ENCODE peak calls at places on chromosome 15, in eight cellular contexts. One of them, this sample, is unnamed.

GRCh38 chr15:99953886-99954285 is 220.6 kb upstream of the LYSMD4 start:
- DNase-seq in neural crest cell: no peak
- DNase-seq in heart right ventricle: no peak
- DNase-seq in endothelial cell: no peak
- DNase-seq in mucosa of descending colon: no peak
- DNase-seq in GM12864: no peak
- DNase-seq in endodermal cell: no peak
- DNase-seq in H9: no peak
- DNase-seq in this sample: no peak

GRCh38 chr15:70195808-70196304 is 98.1 kb upstream of the TLE3 start:
- DNase-seq in endothelial cell: no peak
- DNase-seq in mucosa of descending colon: peak; percentile 46
- DNase-seq in endodermal cell: no peak
- DNase-seq in heart right ventricle: peak; percentile 78
- DNase-seq in H9: no peak
- DNase-seq in neural crest cell: no peak
- DNase-seq in GM12864: no peak
- DNase-seq in this sample: no peak

GRCh38 chr15:81163961-81164800 is 30.1 kb downstream of the CFAP161 start:
- DNase-seq in heart right ventricle: no peak
- DNase-seq in neural crest cell: no peak
- DNase-seq in H9: peak; percentile 37
- DNase-seq in mucosa of descending colon: no peak
- DNase-seq in endodermal cell: no peak
- DNase-seq in endothelial cell: no peak
- DNase-seq in GM12864: no peak
- DNase-seq in this sample: no peak

GRCh38 chr15:63157891-63158431 is 684 bp upstream of the RPS27L start:
- DNase-seq in GM12864: no peak
- DNase-seq in mucosa of descending colon: peak; percentile 73
- DNase-seq in neural crest cell: peak; percentile 50
- DNase-seq in endodermal cell: peak; percentile 80
- DNase-seq in H9: peak; percentile 54
- DNase-seq in endothelial cell: peak; percentile 46
- DNase-seq in heart right ventricle: no peak
- DNase-seq in this sample: peak; percentile 54

GRCh38 chr15:81175496-81175895 is 21.2 kb upstream of the IL16 start:
- DNase-seq in neural crest cell: no peak
- DNase-seq in H9: no peak
- DNase-seq in heart right ventricle: no peak
- DNase-seq in endodermal cell: no peak
- DNase-seq in endothelial cell: no peak
- DNase-seq in mucosa of descending colon: no peak
- DNase-seq in GM12864: no peak
- DNase-seq in this sample: no peak

GRCh38 chr15:71386448-71387236 is 271.4 kb downstream of the THSD4 start:
- DNase-seq in neural crest cell: no peak
- DNase-seq in H9: peak; percentile 39
- DNase-seq in endothelial cell: peak; percentile 16
- DNase-seq in heart right ventricle: no peak
- DNase-seq in endodermal cell: no peak
- DNase-seq in mucosa of descending colon: no peak
- DNase-seq in GM12864: no peak
- DNase-seq in this sample: no peak

GRCh38 chr15:59380902-59381610 is 8.4 kb upstream of the MYO1E start:
- DNase-seq in mucosa of descending colon: no peak
- DNase-seq in heart right ventricle: no peak
- DNase-seq in endothelial cell: no peak
- DNase-seq in H9: no peak
- DNase-seq in neural crest cell: no peak
- DNase-seq in endodermal cell: no peak
- DNase-seq in GM12864: no peak
- DNase-seq in this sample: no peak

GRCh38 chr15:80591938-80592825 is 102.9 kb upstream of the ABHD17C start:
- DNase-seq in H9: peak; percentile 13
- DNase-seq in GM12864: no peak
- DNase-seq in mucosa of descending colon: no peak
- DNase-seq in endodermal cell: peak; percentile 19
- DNase-seq in endothelial cell: no peak
- DNase-seq in neural crest cell: no peak
- DNase-seq in heart right ventricle: no peak
- DNase-seq in this sample: no peak

GRCh38 chr15:27487846-27488245 is 516.9 kb downstream of the GABRG3 start:
- DNase-seq in endodermal cell: no peak
- DNase-seq in mucosa of descending colon: no peak
- DNase-seq in H9: no peak
- DNase-seq in neural crest cell: no peak
- DNase-seq in heart right ventricle: no peak
- DNase-seq in GM12864: no peak
- DNase-seq in endothelial cell: no peak
- DNase-seq in this sample: no peak

GRCh38 chr15:91469627-91470567 is 369.8 kb downstream of the SV2B start:
- DNase-seq in H9: no peak
- DNase-seq in endothelial cell: no peak
- DNase-seq in neural crest cell: no peak
- DNase-seq in GM12864: no peak
- DNase-seq in endodermal cell: no peak
- DNase-seq in heart right ventricle: no peak
- DNase-seq in mucosa of descending colon: peak; percentile 20
- DNase-seq in this sample: peak; percentile 84

GRCh38 chr15:60740231-60740630 is 261.3 kb upstream of the ICE2 start:
- DNase-seq in H9: no peak
- DNase-seq in mucosa of descending colon: no peak
- DNase-seq in endodermal cell: no peak
- DNase-seq in endothelial cell: no peak
- DNase-seq in neural crest cell: no peak
- DNase-seq in GM12864: no peak
- DNase-seq in heart right ventricle: no peak
- DNase-seq in this sample: no peak

GRCh38 chr15:60735559-60736047 is 256.7 kb upstream of the ICE2 start:
- DNase-seq in endothelial cell: no peak
- DNase-seq in mucosa of descending colon: no peak
- DNase-seq in GM12864: no peak
- DNase-seq in endodermal cell: no peak
- DNase-seq in H9: no peak
- DNase-seq in heart right ventricle: no peak
- DNase-seq in neural crest cell: no peak
- DNase-seq in this sample: no peak

GRCh38 chr15:60740787-60741354 is 261.9 kb upstream of the ICE2 start:
- DNase-seq in mucosa of descending colon: no peak
- DNase-seq in H9: no peak
- DNase-seq in GM12864: no peak
- DNase-seq in heart right ventricle: no peak
- DNase-seq in endodermal cell: no peak
- DNase-seq in neural crest cell: no peak
- DNase-seq in endothelial cell: no peak
- DNase-seq in this sample: peak; percentile 29

GRCh38 chr15:60734846-60735245 is 255.9 kb upstream of the ICE2 start:
- DNase-seq in neural crest cell: no peak
- DNase-seq in mucosa of descending colon: no peak
- DNase-seq in H9: no peak
- DNase-seq in endothelial cell: no peak
- DNase-seq in heart right ventricle: no peak
- DNase-seq in endodermal cell: no peak
- DNase-seq in GM12864: no peak
- DNase-seq in this sample: no peak

DNA sequence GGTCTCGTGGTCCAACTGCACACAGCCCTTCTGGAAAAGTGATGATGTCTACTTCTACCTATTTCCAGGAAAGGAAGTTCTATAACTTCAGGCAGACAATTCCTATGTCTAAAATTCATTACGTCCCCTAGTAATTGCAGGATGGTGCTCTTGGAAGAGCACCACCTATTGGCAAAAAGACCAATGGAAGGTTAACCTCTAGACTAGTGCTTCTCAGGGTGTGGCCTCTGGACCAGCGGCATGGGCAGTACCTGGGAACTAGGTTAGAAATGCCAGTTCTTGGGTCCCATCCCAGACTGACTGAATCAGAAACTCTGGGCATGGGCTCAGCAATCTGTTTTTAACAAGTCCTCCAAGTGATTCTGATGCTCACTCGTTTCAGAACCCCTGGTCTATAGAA is 258.3 kb upstream of the ICE2 start:
- DNase-seq in GM12864: no peak
- DNase-seq in endothelial cell: no peak
- DNase-seq in heart right ventricle: no peak
- DNase-seq in neural crest cell: no peak
- DNase-seq in H9: no peak
- DNase-seq in endodermal cell: no peak
- DNase-seq in mucosa of descending colon: no peak
- DNase-seq in this sample: no peak
- TF ChIP-seq CTCF in GM12864: peak; percentile 13
- TF ChIP-seq CTCF in endothelial cell: no peak
- TF ChIP-seq CTCF in heart right ventricle: peak; percentile 5
- TF ChIP-seq CTCF in neural crest cell: no peak
- TF ChIP-seq CTCF in H9: peak; percentile 63
- TF ChIP-seq CTCF in endodermal cell: peak; percentile 70
- TF ChIP-seq CTCF in mucosa of descending colon: no peak
- TF ChIP-seq CTCF in this sample: no peak

DNA sequence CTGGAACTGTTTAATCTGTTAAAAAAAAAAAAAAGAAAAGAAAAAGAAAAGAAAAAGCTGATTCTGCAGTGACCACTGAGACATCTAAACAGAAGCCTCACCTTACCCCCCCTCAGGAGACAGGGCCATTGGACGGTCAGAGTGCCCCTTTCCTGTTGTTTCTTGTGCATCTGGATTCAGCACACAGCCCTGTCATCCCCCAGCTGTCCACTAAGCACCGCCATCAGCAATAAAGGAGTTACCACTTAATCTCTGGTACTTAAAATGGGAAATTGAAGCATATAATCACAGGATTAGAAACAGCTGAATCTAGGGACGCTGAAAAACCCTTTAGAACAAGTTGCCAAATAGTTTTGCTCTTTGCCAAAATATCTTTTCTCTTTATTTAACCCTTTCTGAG is 62.5 kb downstream of the TRIM69 start:
- DNase-seq in heart right ventricle: no peak
- DNase-seq in neural crest cell: no peak
- DNase-seq in mucosa of descending colon: no peak
- DNase-seq in GM12864: no peak
- DNase-seq in H9: no peak
- DNase-seq in endodermal cell: no peak
- DNase-seq in endothelial cell: no peak
- DNase-seq in this sample: no peak
- TF ChIP-seq CTCF in heart right ventricle: no peak
- TF ChIP-seq CTCF in neural crest cell: peak; percentile 38
- TF ChIP-seq CTCF in mucosa of descending colon: no peak
- TF ChIP-seq CTCF in GM12864: peak; percentile 39
- TF ChIP-seq CTCF in H9: peak; percentile 31
- TF ChIP-seq CTCF in endodermal cell: peak; percentile 54
- TF ChIP-seq CTCF in endothelial cell: no peak
- TF ChIP-seq CTCF in this sample: peak; percentile 16

DNA sequence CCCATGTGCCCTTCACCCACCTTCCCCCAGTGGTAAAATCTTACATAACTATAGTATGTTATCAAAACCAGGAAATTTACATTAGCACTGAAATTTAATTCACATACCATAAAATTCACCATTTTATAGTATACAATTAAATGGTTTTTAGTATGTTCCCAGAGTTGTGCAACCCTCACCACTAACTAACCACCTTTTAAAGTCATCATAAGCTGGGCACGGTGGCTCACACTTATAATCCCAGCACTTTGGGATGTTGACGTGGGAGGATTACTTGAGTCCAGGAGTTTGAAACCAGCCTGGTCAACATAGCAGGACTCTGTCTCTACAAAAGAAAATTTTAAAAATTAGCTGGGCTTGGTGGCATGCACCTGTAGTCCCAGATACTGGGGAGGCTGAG is 13.7 kb downstream of the FRMD5 start:
- DNase-seq in heart right ventricle: no peak
- DNase-seq in GM12864: no peak
- DNase-seq in mucosa of descending colon: peak; percentile 47
- DNase-seq in endothelial cell: no peak
- DNase-seq in neural crest cell: no peak
- DNase-seq in H9: no peak
- DNase-seq in endodermal cell: no peak
- DNase-seq in this sample: no peak
- TF ChIP-seq CTCF in heart right ventricle: no peak
- TF ChIP-seq CTCF in GM12864: no peak
- TF ChIP-seq CTCF in mucosa of descending colon: no peak
- TF ChIP-seq CTCF in endothelial cell: no peak
- TF ChIP-seq CTCF in neural crest cell: no peak
- TF ChIP-seq CTCF in H9: no peak
- TF ChIP-seq CTCF in endodermal cell: no peak
- TF ChIP-seq CTCF in this sample: no peak

GRCh38 chr15:74631408-74631807 is 15.8 kb downstream of the CLK3 start:
- DNase-seq in H9: peak; percentile 20
- DNase-seq in heart right ventricle: no peak
- DNase-seq in mucosa of descending colon: no peak
- DNase-seq in endothelial cell: no peak
- DNase-seq in neural crest cell: no peak
- DNase-seq in endodermal cell: no peak
- DNase-seq in GM12864: no peak
- DNase-seq in this sample: no peak

GRCh38 chr15:74631087-74631385 is 15.4 kb downstream of the CLK3 start:
- DNase-seq in neural crest cell: no peak
- DNase-seq in heart right ventricle: no peak
- DNase-seq in endodermal cell: no peak
- DNase-seq in GM12864: no peak
- DNase-seq in endothelial cell: no peak
- DNase-seq in mucosa of descending colon: no peak
- DNase-seq in H9: no peak
- DNase-seq in this sample: no peak

GRCh38 chr15:74631935-74632560 is 16.4 kb downstream of the CLK3 start:
- DNase-seq in heart right ventricle: peak; percentile 65
- DNase-seq in endothelial cell: peak; percentile 80
- DNase-seq in neural crest cell: peak; percentile 77
- DNase-seq in GM12864: no peak
- DNase-seq in mucosa of descending colon: peak; percentile 83
- DNase-seq in endodermal cell: peak; percentile 92
- DNase-seq in H9: peak; percentile 76
- DNase-seq in this sample: peak; percentile 83

GRCh38 chr15:74628949-74629348 is 13.3 kb downstream of the CLK3 start:
- DNase-seq in GM12864: no peak
- DNase-seq in endodermal cell: peak; percentile 44
- DNase-seq in mucosa of descending colon: no peak
- DNase-seq in neural crest cell: no peak
- DNase-seq in heart right ventricle: no peak
- DNase-seq in endothelial cell: no peak
- DNase-seq in H9: no peak
- DNase-seq in this sample: no peak

DNA sequence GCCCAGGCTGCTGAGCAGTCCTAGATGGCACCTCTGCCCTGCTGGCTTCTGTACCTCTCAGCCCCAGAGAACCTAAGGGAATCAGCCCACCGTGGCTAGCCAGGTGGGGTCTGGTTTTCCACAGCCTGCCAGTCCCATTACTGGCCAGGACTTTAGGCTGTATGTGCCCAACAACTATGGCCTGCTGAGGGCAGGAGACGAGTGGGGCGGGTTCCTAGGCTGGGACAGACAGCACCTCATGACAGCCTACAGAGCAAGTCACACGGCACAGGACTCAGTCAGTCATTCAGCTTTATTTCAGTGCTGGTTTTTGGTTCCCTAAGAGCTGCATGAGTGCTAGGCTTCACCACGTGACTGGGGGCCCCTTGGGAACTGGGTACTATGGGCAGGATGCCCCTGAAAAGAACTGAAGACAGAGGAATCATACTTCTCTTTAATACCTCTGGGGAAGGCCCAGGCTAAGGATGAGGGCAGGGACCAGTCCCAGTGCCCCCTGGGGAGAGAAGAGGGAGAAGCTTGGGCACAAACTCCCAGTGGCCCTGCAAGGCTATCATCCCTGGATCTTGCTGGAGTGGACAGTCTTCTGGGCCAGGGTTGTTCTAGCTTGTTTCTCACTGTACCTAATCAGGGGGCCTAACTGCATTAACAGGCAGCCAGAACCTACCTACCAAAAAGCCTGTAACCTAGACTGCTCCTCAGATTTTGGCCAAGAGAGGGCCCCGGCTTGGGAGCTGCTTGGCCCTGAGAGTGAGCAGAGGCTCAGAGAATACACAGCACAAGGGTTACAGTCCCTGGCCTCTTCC is 14.8 kb downstream of the CLK3 start:
- DNase-seq in endodermal cell: peak; percentile 47
- DNase-seq in GM12864: no peak
- DNase-seq in heart right ventricle: no peak
- DNase-seq in neural crest cell: no peak
- DNase-seq in endothelial cell: no peak
- DNase-seq in mucosa of descending colon: no peak
- DNase-seq in H9: peak; percentile 23
- DNase-seq in this sample: no peak
- TF ChIP-seq CTCF in endodermal cell: no peak
- TF ChIP-seq CTCF in GM12864: no peak
- TF ChIP-seq CTCF in heart right ventricle: no peak
- TF ChIP-seq CTCF in neural crest cell: no peak
- TF ChIP-seq CTCF in endothelial cell: no peak
- TF ChIP-seq CTCF in mucosa of descending colon: no peak
- TF ChIP-seq CTCF in H9: no peak
- TF ChIP-seq CTCF in this sample: no peak

This sample was measured in activated CD8-positive, alpha-beta T cell treated with anti-CD3 and anti-CD28 coated beads for 36 hours.